ENCODE peak calls at places on chromosomes 4 and X, in five cellular contexts. G is Right ventricle myocardium inferior, C is NCI-H510A treated with DMSO at 0.1 percent for 48 hours, F is NCI-H2081, D is BE2C. W is an unnamed sample.

GRCh38 chrX:85619962-85620361 is 240.5 kb upstream of the POF1B start:
- DNase-seq in G (no peak), C (no peak), F (no peak), D (no peak), W (no peak)

GRCh38 chr4:42605264-42605663 is 51.6 kb downstream of the ATP8A1 start:
- DNase-seq in G (no peak), C (no peak), F (no peak), D (no peak), W (no peak)

GRCh38 chr4:3031357-3032064 is 42.8 kb downstream of the HTT-AS start:
- DNase-seq in G (no peak), C (no peak), F (no peak), D (no peak), W (no peak)

GRCh38 chrX:74557378-74557777 is 57.0 kb downstream of the RLIM start:
- DNase-seq in G (no peak), C (no peak), F (no peak), D (no peak), W (no peak)

GRCh38 chr4:48909697-48910096 is 3.1 kb upstream of the OCIAD2 start:
- DNase-seq in G (no peak), C (no peak), F (no peak), D (peak), W (no peak)

GRCh38 chrX:152642931-152643525 is 5.3 kb downstream of the GABRQ start:
- DNase-seq in G (no peak), C (no peak), F (no peak), D (no peak), W (no peak)

GRCh38 chrX:95703696-95704095 is 980.9 kb upstream of the DIAPH2 start:
- DNase-seq in G (no peak), C (no peak), F (no peak), D (no peak), W (no peak)

GRCh38 chr4:20305976-20306375 is 54.3 kb downstream of the SLIT2 start:
- DNase-seq in G (no peak), C (no peak), F (peak), D (peak), W (peak)

GRCh38 chr4:109821186-109821585 is 5.6 kb downstream of the GAR1 start:
- DNase-seq in G (no peak), C (no peak), F (no peak), D (no peak), W (no peak)

GRCh38 chrX:101051549-101052302 is at the start of gene TRMT2B:
- DNase-seq in G (peak), C (peak), F (peak), D (peak), W (peak)

GRCh38 chr4:123743821-123744220 is 347.2 kb downstream of the SPRY1 start:
- DNase-seq in G (no peak), C (no peak), F (no peak), D (no peak), W (no peak)

GRCh38 chrX:28625223-28625622 is 38.0 kb downstream of the IL1RAPL1 start:
- DNase-seq in G (peak), C (no peak), F (no peak), D (no peak), W (no peak)